ENCODE peak calls at places on chromosomes 3 and 15, in four cellular contexts. Q is tibial nerve; L is dermis blood vessel endothelial cell; B is activated CD8-positive, alpha-beta memory T cell treated with anti-CD3 and anti-CD28 coated beads, Interleukin-2, amount 50 U/mL, for 48 hours. A is an unnamed sample.

GRCh38 chr3:44132061-44132460 is 109.6 kb upstream of the TOPAZ1 start:
- DNase-seq in Q (no peak), L (no peak), B (no peak), A (no peak)

GRCh38 chr15:90059208-90059985 is 42.9 kb downstream of the IDH2 start:
- DNase-seq in Q (peak; percentile 39), L (no peak), B (peak; percentile 87), A (no peak)

GRCh38 chr3:16890605-16891333 is 6.0 kb downstream of the PLCL2 start:
- DNase-seq in Q (no peak), L (no peak), B (no peak), A (no peak)

GRCh38 chr3:158479051-158479450 is 91.9 kb upstream of the MLF1 start:
- DNase-seq in Q (no peak), L (no peak), B (no peak), A (no peak)

GRCh38 chr3:64084640-64085039 is 61.3 kb upstream of the PSMD6 start:
- DNase-seq in Q (no peak), L (no peak), B (no peak), A (no peak)

GRCh38 chr15:44023176-44023575 is 171.9 kb downstream of the FRMD5 start:
- DNase-seq in Q (no peak), L (peak; percentile 39), B (no peak), A (no peak)

GRCh38 chr3:194139085-194139976 is 3.4 kb downstream of the HES1 start:
- DNase-seq in Q (no peak), L (peak; percentile 84), B (no peak), A (no peak)

GRCh38 chr3:138084196-138084595 is 31.2 kb downstream of the DZIP1L start:
- DNase-seq in Q (no peak), L (no peak), B (no peak), A (no peak)

GRCh38 chr3:35307296-35307695 is 332.0 kb upstream of the ARPP21 start:
- DNase-seq in Q (no peak), L (no peak), B (no peak), A (no peak)

GRCh38 chr3:179260949-179261765 is 10.2 kb upstream of the KCNMB3 start:
- DNase-seq in Q (peak; percentile 16), L (peak; percentile 60), B (peak; percentile 80), A (peak; percentile 73)

GRCh38 chr3:134360046-134360445 is 14.2 kb downstream of the AMOTL2 start:
- DNase-seq in Q (no peak), L (no peak), B (no peak), A (no peak)

GRCh38 chr3:34012102-34012461 is 213.7 kb downstream of the PDCD6IP start:
- DNase-seq in Q (peak; percentile 6), L (peak; percentile 61), B (no peak), A (no peak)

GRCh38 chr15:43256341-43256740 is 10.4 kb downstream of the TGM5 start:
- DNase-seq in Q (no peak), L (no peak), B (peak; percentile 18), A (peak; percentile 53)

GRCh38 chr3:105431171-105431570 is 64.5 kb downstream of the ALCAM start:
- DNase-seq in Q (no peak), L (no peak), B (no peak), A (no peak)

GRCh38 chr15:101523560-101523940 is 34.0 kb upstream of the PCSK6 start:
- DNase-seq in Q (no peak), L (no peak), B (no peak), A (no peak)

GRCh38 chr3:184636774-184637316 is 75.0 kb downstream of the MAGEF1 start:
- DNase-seq in Q (no peak), L (no peak), B (peak; percentile 66), A (no peak)